ENCODE peak calls at places on chromosomes 13 and 19, in ten cellular contexts. O is uterus, X is colonic mucosa, G is kidney epithelial cell, J is mesothelial cell of epicardium, K is stromal cell of bone marrow, Y is cardiac muscle cell, U is activated T-cell treated with anti-CD3 and anti-CD28 coated beads for 24 hours, Z is hepatic stellate cell, F is ascending aorta. Q is an unnamed sample.

GRCh38 chr19:10858204-10858828 is 10.1 kb downstream of the C19orf38 start:
- DNase-seq in Y (peak), G (no peak), F (no peak), U (no peak), X (no peak), O (no peak), K (no peak), Z (no peak), J (no peak), Q (peak)

GRCh38 chr13:27920677-27921420 is 1.0 kb downstream of the PDX1 start:
- DNase-seq in Z (peak), F (no peak), J (no peak), K (no peak), U (no peak), O (no peak), X (no peak), Y (peak), G (no peak), Q (peak)

GRCh38 chr13:18959996-18960395 is 221.6 kb downstream of the TUBA3C start:
- DNase-seq in F (no peak), Z (no peak), Y (no peak), O (no peak), K (no peak), U (no peak), G (no peak), J (no peak), X (no peak), Q (no peak)

GRCh38 chr19:43628646-43629326 is 9.4 kb upstream of the ZNF428 start:
- DNase-seq in U (no peak), G (no peak), K (no peak), Z (no peak), X (no peak), J (no peak), O (no peak), Y (no peak), F (no peak), Q (no peak)

GRCh38 chr13:46614582-46614981 is 61.6 kb downstream of the LRCH1 start:
- DNase-seq in J (no peak), X (no peak), O (no peak), U (no peak), K (peak), Z (peak), F (no peak), G (no peak), Y (peak), Q (no peak)

GRCh38 chr19:54231077-54231931 is 8.5 kb upstream of the LILRB3 start:
- DNase-seq in G (no peak), Z (peak), X (peak), F (peak), Y (peak), U (peak), O (peak), K (peak), J (peak), Q (peak)

GRCh38 chr13:106466691-106467405 is 68.6 kb downstream of the EFNB2 start:
- DNase-seq in O (no peak), F (no peak), U (no peak), G (no peak), Z (no peak), J (no peak), X (no peak), K (no peak), Y (no peak), Q (peak)

GRCh38 chr19:42255766-42256750 is 1.1 kb upstream of the ERF start:
- DNase-seq in O (peak), X (peak), F (peak), K (no peak), Y (peak), G (no peak), Z (peak), J (no peak), U (no peak), Q (peak)

GRCh38 chr19:50695251-50696064 is 24.1 kb downstream of the SHANK1 start:
- DNase-seq in G (no peak), J (peak), K (no peak), O (no peak), Z (no peak), U (no peak), F (no peak), X (no peak), Y (peak), Q (peak)

GRCh38 chr19:51292971-51293370 is 18.5 kb upstream of the IGLON5 start:
- DNase-seq in J (no peak), Y (no peak), O (no peak), X (no peak), F (no peak), K (no peak), G (no peak), Z (no peak), U (no peak), Q (no peak)

GRCh38 chr19:41702208-41702651 is 6.2 kb upstream of the CEACAM5 start:
- DNase-seq in K (peak), U (no peak), G (no peak), J (no peak), O (no peak), F (no peak), Y (peak), Z (no peak), X (no peak), Q (no peak)

GRCh38 chr13:30429721-30430694 is 7.7 kb downstream of the UBE2L5 start:
- DNase-seq in Z (peak), F (no peak), K (peak), U (peak), G (peak), X (no peak), J (no peak), O (no peak), Y (peak), Q (no peak)

GRCh38 chr13:80901111-80902014 is 560.4 kb upstream of the SPRY2 start:
- DNase-seq in J (no peak), X (no peak), U (no peak), K (no peak), Z (no peak), G (no peak), F (no peak), O (no peak), Y (peak), Q (no peak)

GRCh38 chr13:64446372-64446771 is 2783.8 kb downstream of the PCDH9 start:
- DNase-seq in Y (no peak), F (no peak), O (no peak), U (no peak), X (no peak), J (no peak), K (no peak), G (no peak), Z (no peak), Q (no peak)

GRCh38 chr19:52226652-52227051 is 36.8 kb downstream of the PPP2R1A start:
- DNase-seq in Y (no peak), U (no peak), G (no peak), Z (no peak), K (no peak), F (no peak), X (no peak), J (no peak), O (no peak), Q (no peak)

GRCh38 chr13:80340643-80341097 is 256 bp downstream of the SPRY2 start:
- DNase-seq in Y (peak), Z (peak), X (no peak), U (no peak), J (no peak), F (no peak), G (no peak), O (no peak), K (no peak), Q (no peak)

GRCh38 chr19:15701757-15702589 is 25.9 kb upstream of the OR10H2 start:
- DNase-seq in U (no peak), J (no peak), O (no peak), X (peak), G (no peak), F (no peak), Z (no peak), Y (no peak), K (no peak), Q (no peak)

GRCh38 chr13:31111136-31111535 is 50.6 kb downstream of the HSPH1 start:
- DNase-seq in U (no peak), K (no peak), X (no peak), J (no peak), O (no peak), F (no peak), Y (peak), Z (no peak), G (no peak), Q (no peak)

GRCh38 chr19:22893855-22894270 is 61.8 kb downstream of the ZNF723 start:
- DNase-seq in Y (no peak), K (no peak), Z (no peak), U (no peak), G (no peak), F (no peak), O (no peak), J (no peak), X (no peak), Q (no peak)

Q was measured in left kidney.